ENCODE peak calls at places on chromosome 21, in four cellular contexts. K, Y, L and I are unnamed samples.
A peak's percentile ranks its signal among the peaks of the same experiment; 100 is the strongest.

GRCh38 chr21:17989780-17990179 is 170.6 kb upstream of the C21orf91 start:
- DNase-seq in K (no peak), Y (no peak), L (no peak), I (no peak)

GRCh38 chr21:42448683-42449082 is 45.0 kb downstream of the UBASH3A start:
- DNase-seq in K (no peak), Y (no peak), L (no peak), I (no peak)

GRCh38 chr21:33949516-33950424 is 34.2 kb upstream of the ATP5PO start:
- DNase-seq in K (no peak), Y (no peak), L (no peak), I (peak; percentile 38)

GRCh38 chr21:34534522-34534921 is 22.5 kb upstream of the KCNE1 start:
- DNase-seq in K (no peak), Y (peak; percentile 81), L (no peak), I (no peak)

GRCh38 chr21:26747216-26747615 is 98.0 kb downstream of the ADAMTS1 start:
- DNase-seq in K (no peak), Y (no peak), L (no peak), I (no peak)

GRCh38 chr21:37829043-37829442 is 87.2 kb downstream of the KCNJ6 start:
- DNase-seq in K (no peak), Y (no peak), L (no peak), I (no peak)

GRCh38 chr21:45524756-45525152 is 17.5 kb downstream of the SLC19A1 start:
- DNase-seq in K (peak; percentile 24), Y (no peak), L (no peak), I (no peak)

GRCh38 chr21:21018841-21019240 is 20.6 kb downstream of the NCAM2 start:
- DNase-seq in K (no peak), Y (peak; percentile 88), L (no peak), I (no peak)

GRCh38 chr21:26849428-26850115 is 4.4 kb upstream of the ADAMTS1 start:
- DNase-seq in K (no peak), Y (peak; percentile 77), L (no peak), I (no peak)

GRCh38 chr21:38936237-38936636 is 130.5 kb downstream of the ETS2 start:
- DNase-seq in K (no peak), Y (no peak), L (no peak), I (no peak)

GRCh38 chr21:45303751-45304150 is 16.1 kb upstream of the POFUT2 start:
- DNase-seq in K (peak; percentile 47), Y (no peak), L (no peak), I (no peak)

GRCh38 chr21:46171996-46172862 is 12.0 kb downstream of the SPATC1L start:
- DNase-seq in K (no peak), Y (no peak), L (no peak), I (no peak)

GRCh38 chr21:35212393-35213127 is 163.5 kb upstream of the RUNX1 start:
- DNase-seq in K (peak; percentile 51), Y (no peak), L (no peak), I (no peak)

GRCh38 chr21:45167796-45168222 is 93.4 kb downstream of the ADARB1 start:
- DNase-seq in K (no peak), Y (no peak), L (peak; percentile 23), I (no peak)

GRCh38 chr21:30434033-30434631 is 4.1 kb downstream of the KRTAP13-4 start:
- DNase-seq in K (no peak), Y (peak; percentile 7), L (no peak), I (no peak)

GRCh38 chr21:15020797-15021196 is 44.0 kb downstream of the NRIP1 start:
- DNase-seq in K (no peak), Y (no peak), L (no peak), I (no peak)

GRCh38 chr21:16193758-16194606 is 464.2 kb downstream of the USP25 start:
- DNase-seq in K (peak; percentile 88), Y (peak; percentile 94), L (peak; percentile 33), I (no peak)

GRCh38 chr21:27429612-27430361 is 462.9 kb upstream of the ADAMTS5 start:
- DNase-seq in K (no peak), Y (no peak), L (peak; percentile 56), I (no peak)

GRCh38 chr21:45333583-45334121 is 46.0 kb upstream of the POFUT2 start:
- DNase-seq in K (peak; percentile 25), Y (no peak), L (no peak), I (no peak)

GRCh38 chr21:26469789-26470188 is 103.3 kb downstream of the CYYR1 start:
- DNase-seq in K (no peak), Y (peak; percentile 32), L (peak; percentile 73), I (no peak)

GRCh38 chr21:32687946-32688345 is 39.9 kb downstream of the SYNJ1 start:
- DNase-seq in K (no peak), Y (no peak), L (no peak), I (no peak)